ENCODE peak calls at places on chromosomes 16 and 17, in ten cellular contexts. One of them, this sample, is unnamed.

GRCh38 chr16:67541391-67542263 is 13.0 kb downstream of the RIPOR1 start:
- DNase-seq in pancreas: peak; percentile 65
- DNase-seq in AG09319: no peak
- DNase-seq in stomach: no peak
- DNase-seq in right atrium auricular region: no peak
- DNase-seq in right lobe of liver: peak; percentile 54
- DNase-seq in upper lobe of right lung: peak; percentile 61
- DNase-seq in AG04449: no peak
- DNase-seq in tibial nerve: no peak
- DNase-seq in WTC11: no peak
- DNase-seq in this sample: no peak

GRCh38 chr16:4404967-4405696 is 11.3 kb downstream of the CORO7 start:
- DNase-seq in AG04449: no peak
- DNase-seq in pancreas: no peak
- DNase-seq in right lobe of liver: no peak
- DNase-seq in upper lobe of right lung: no peak
- DNase-seq in stomach: no peak
- DNase-seq in WTC11: no peak
- DNase-seq in AG09319: no peak
- DNase-seq in right atrium auricular region: no peak
- DNase-seq in tibial nerve: no peak
- DNase-seq in this sample: no peak

GRCh38 chr16:4087990-4088577 is 28.2 kb downstream of the ADCY9 start:
- DNase-seq in stomach: no peak
- DNase-seq in WTC11: no peak
- DNase-seq in AG04449: no peak
- DNase-seq in upper lobe of right lung: no peak
- DNase-seq in pancreas: no peak
- DNase-seq in tibial nerve: no peak
- DNase-seq in right atrium auricular region: no peak
- DNase-seq in right lobe of liver: no peak
- DNase-seq in AG09319: no peak
- DNase-seq in this sample: peak; percentile 34

GRCh38 chr17:69356625-69357024 is 29.7 kb upstream of the ABCA5 start:
- DNase-seq in WTC11: no peak
- DNase-seq in tibial nerve: no peak
- DNase-seq in AG04449: no peak
- DNase-seq in pancreas: no peak
- DNase-seq in right lobe of liver: no peak
- DNase-seq in AG09319: no peak
- DNase-seq in right atrium auricular region: no peak
- DNase-seq in stomach: no peak
- DNase-seq in upper lobe of right lung: no peak
- DNase-seq in this sample: no peak

GRCh38 chr17:73311781-73312641 is at the start of gene CDC42EP4:
- DNase-seq in AG04449: no peak
- DNase-seq in right atrium auricular region: peak; percentile 97
- DNase-seq in pancreas: peak; percentile 98
- DNase-seq in upper lobe of right lung: peak; percentile 98
- DNase-seq in tibial nerve: peak; percentile 90
- DNase-seq in WTC11: peak; percentile 96
- DNase-seq in right lobe of liver: peak; percentile 98
- DNase-seq in stomach: peak; percentile 97
- DNase-seq in AG09319: peak; percentile 81
- DNase-seq in this sample: peak; percentile 97

GRCh38 chr16:85072947-85073346 is 39.3 kb downstream of the CIBAR2 start:
- DNase-seq in pancreas: no peak
- DNase-seq in stomach: no peak
- DNase-seq in AG04449: no peak
- DNase-seq in AG09319: peak; percentile 68
- DNase-seq in right lobe of liver: no peak
- DNase-seq in right atrium auricular region: peak; percentile 85
- DNase-seq in upper lobe of right lung: no peak
- DNase-seq in tibial nerve: no peak
- DNase-seq in WTC11: no peak
- DNase-seq in this sample: no peak

GRCh38 chr17:17824119-17824779 is 12.5 kb downstream of the SREBF1 start:
- DNase-seq in stomach: no peak
- DNase-seq in upper lobe of right lung: no peak
- DNase-seq in right atrium auricular region: no peak
- DNase-seq in WTC11: no peak
- DNase-seq in pancreas: no peak
- DNase-seq in tibial nerve: no peak
- DNase-seq in right lobe of liver: no peak
- DNase-seq in AG04449: no peak
- DNase-seq in AG09319: no peak
- DNase-seq in this sample: no peak

GRCh38 chr17:41553176-41553575 is 18.7 kb downstream of the KRT9 start:
- DNase-seq in right lobe of liver: no peak
- DNase-seq in WTC11: no peak
- DNase-seq in tibial nerve: no peak
- DNase-seq in right atrium auricular region: no peak
- DNase-seq in AG09319: no peak
- DNase-seq in pancreas: no peak
- DNase-seq in upper lobe of right lung: no peak
- DNase-seq in stomach: no peak
- DNase-seq in AG04449: no peak
- DNase-seq in this sample: no peak

GRCh38 chr16:2298621-2299020 is 30.7 kb upstream of the RNPS1 start:
- DNase-seq in pancreas: no peak
- DNase-seq in right lobe of liver: no peak
- DNase-seq in right atrium auricular region: no peak
- DNase-seq in WTC11: no peak
- DNase-seq in upper lobe of right lung: no peak
- DNase-seq in tibial nerve: no peak
- DNase-seq in AG04449: no peak
- DNase-seq in AG09319: no peak
- DNase-seq in stomach: no peak
- DNase-seq in this sample: no peak

GRCh38 chr16:2295056-2295798 is 27.3 kb upstream of the RNPS1 start:
- DNase-seq in AG09319: no peak
- DNase-seq in upper lobe of right lung: no peak
- DNase-seq in WTC11: no peak
- DNase-seq in stomach: no peak
- DNase-seq in right lobe of liver: no peak
- DNase-seq in tibial nerve: no peak
- DNase-seq in AG04449: no peak
- DNase-seq in right atrium auricular region: no peak
- DNase-seq in pancreas: no peak
- DNase-seq in this sample: no peak

GRCh38 chr16:2299121-2299914 is 31.4 kb upstream of the RNPS1 start:
- DNase-seq in right atrium auricular region: no peak
- DNase-seq in upper lobe of right lung: no peak
- DNase-seq in WTC11: no peak
- DNase-seq in AG04449: no peak
- DNase-seq in right lobe of liver: no peak
- DNase-seq in stomach: no peak
- DNase-seq in tibial nerve: no peak
- DNase-seq in pancreas: no peak
- DNase-seq in AG09319: no peak
- DNase-seq in this sample: no peak

GRCh38 chr16:2297506-2297860 is 29.6 kb upstream of the RNPS1 start:
- DNase-seq in stomach: no peak
- DNase-seq in right atrium auricular region: no peak
- DNase-seq in pancreas: no peak
- DNase-seq in tibial nerve: no peak
- DNase-seq in WTC11: no peak
- DNase-seq in upper lobe of right lung: peak; percentile 68
- DNase-seq in right lobe of liver: no peak
- DNase-seq in AG04449: no peak
- DNase-seq in AG09319: no peak
- DNase-seq in this sample: no peak

GRCh38 chr16:2296662-2297505 is 29.0 kb upstream of the RNPS1 start:
- DNase-seq in right atrium auricular region: no peak
- DNase-seq in stomach: peak; percentile 47
- DNase-seq in pancreas: no peak
- DNase-seq in upper lobe of right lung: peak; percentile 68
- DNase-seq in tibial nerve: no peak
- DNase-seq in right lobe of liver: no peak
- DNase-seq in AG04449: no peak
- DNase-seq in WTC11: peak; percentile 74
- DNase-seq in AG09319: no peak
- DNase-seq in this sample: no peak
- TF ChIP-seq CTCF in right atrium auricular region: no peak
- TF ChIP-seq CTCF in stomach: no peak
- TF ChIP-seq CTCF in pancreas: no peak
- TF ChIP-seq CTCF in upper lobe of right lung: peak; percentile 33
- TF ChIP-seq CTCF in tibial nerve: peak; percentile 11
- TF ChIP-seq CTCF in right lobe of liver: peak; percentile 45
- TF ChIP-seq CTCF in AG04449: peak; percentile 50
- TF ChIP-seq CTCF in WTC11: peak; percentile 29
- TF ChIP-seq CTCF in AG09319: peak; percentile 37
- TF ChIP-seq CTCF in this sample: peak; percentile 47

GRCh38 chr17:50511058-50511457 is 2.8 kb downstream of the MYCBPAP start:
- DNase-seq in right lobe of liver: no peak
- DNase-seq in pancreas: no peak
- DNase-seq in AG09319: no peak
- DNase-seq in stomach: no peak
- DNase-seq in WTC11: no peak
- DNase-seq in upper lobe of right lung: no peak
- DNase-seq in tibial nerve: no peak
- DNase-seq in AG04449: no peak
- DNase-seq in right atrium auricular region: no peak
- DNase-seq in this sample: no peak

GRCh38 chr17:50507871-50508572 is at the start of gene MYCBPAP:
- DNase-seq in pancreas: peak; percentile 77
- DNase-seq in AG09319: peak; percentile 52
- DNase-seq in WTC11: peak; percentile 87
- DNase-seq in AG04449: no peak
- DNase-seq in upper lobe of right lung: peak; percentile 89
- DNase-seq in right lobe of liver: peak; percentile 77
- DNase-seq in right atrium auricular region: peak; percentile 88
- DNase-seq in stomach: peak; percentile 87
- DNase-seq in tibial nerve: peak; percentile 68
- DNase-seq in this sample: peak; percentile 85

GRCh38 chr17:50505731-50506130 is 2.5 kb upstream of the MYCBPAP start:
- DNase-seq in stomach: no peak
- DNase-seq in upper lobe of right lung: no peak
- DNase-seq in right lobe of liver: no peak
- DNase-seq in right atrium auricular region: no peak
- DNase-seq in AG04449: no peak
- DNase-seq in AG09319: no peak
- DNase-seq in tibial nerve: no peak
- DNase-seq in pancreas: no peak
- DNase-seq in WTC11: no peak
- DNase-seq in this sample: no peak

GRCh38 chr17:50506298-50506697 is 1.9 kb upstream of the MYCBPAP start:
- DNase-seq in WTC11: no peak
- DNase-seq in AG04449: no peak
- DNase-seq in stomach: no peak
- DNase-seq in pancreas: no peak
- DNase-seq in AG09319: no peak
- DNase-seq in right atrium auricular region: no peak
- DNase-seq in right lobe of liver: no peak
- DNase-seq in tibial nerve: no peak
- DNase-seq in upper lobe of right lung: no peak
- DNase-seq in this sample: no peak

DNA sequence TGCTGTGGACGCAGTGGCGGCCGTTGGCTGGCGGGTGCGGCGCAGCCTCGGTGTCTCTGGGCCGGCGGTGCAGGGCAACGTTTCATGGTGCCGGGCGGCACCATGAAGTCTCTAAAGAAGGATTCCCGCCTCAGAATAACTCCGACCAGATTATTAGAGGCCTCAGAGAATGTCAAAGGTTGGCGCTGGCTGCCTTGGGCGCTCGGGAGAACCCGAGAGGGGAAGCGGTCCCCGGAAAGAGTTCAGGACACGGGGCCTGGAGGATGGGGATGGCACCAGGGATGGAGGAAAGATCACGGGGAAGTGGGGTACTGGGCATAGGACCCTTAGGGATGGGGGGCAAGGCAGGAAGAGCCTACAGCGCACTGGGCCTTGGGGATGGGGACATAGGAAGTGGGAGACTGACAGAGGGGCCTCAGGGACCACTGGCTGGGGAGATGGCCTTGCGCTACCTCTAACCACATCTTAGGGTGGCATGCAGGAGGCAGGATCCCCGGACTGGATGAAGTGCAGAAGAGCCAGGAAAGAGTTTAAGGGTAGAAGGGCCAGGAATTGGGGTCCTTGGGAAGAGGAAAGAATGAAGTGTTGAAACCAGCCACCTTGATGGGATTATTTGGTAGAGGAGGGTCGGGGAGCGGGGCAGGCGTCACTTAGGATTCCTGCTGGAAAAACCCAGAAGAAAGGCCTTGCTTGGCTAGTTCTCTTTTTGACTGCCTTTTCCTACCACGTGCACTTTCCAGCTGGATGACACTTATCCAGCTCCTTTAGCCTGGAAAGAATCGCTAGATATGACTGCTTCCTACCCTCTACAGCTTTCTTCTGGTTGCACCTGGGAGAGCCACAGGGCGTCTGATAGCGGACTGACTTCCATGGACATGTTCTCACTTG is 578 bp downstream of the MYCBPAP start:
- DNase-seq in tibial nerve: no peak
- DNase-seq in right lobe of liver: no peak
- DNase-seq in pancreas: peak; percentile 35
- DNase-seq in upper lobe of right lung: no peak
- DNase-seq in WTC11: no peak
- DNase-seq in right atrium auricular region: no peak
- DNase-seq in AG09319: no peak
- DNase-seq in stomach: no peak
- DNase-seq in AG04449: no peak
- DNase-seq in this sample: no peak
- TF ChIP-seq CTCF in tibial nerve: no peak
- TF ChIP-seq CTCF in right lobe of liver: no peak
- TF ChIP-seq CTCF in pancreas: no peak
- TF ChIP-seq CTCF in upper lobe of right lung: peak; percentile 27
- TF ChIP-seq CTCF in WTC11: no peak
- TF ChIP-seq CTCF in right atrium auricular region: no peak
- TF ChIP-seq CTCF in AG09319: no peak
- TF ChIP-seq CTCF in stomach: no peak
- TF ChIP-seq CTCF in AG04449: no peak
- TF ChIP-seq CTCF in this sample: no peak

GRCh38 chr17:8755590-8756255 is 2.6 kb downstream of the SPDYE4 start:
- DNase-seq in right lobe of liver: no peak
- DNase-seq in AG09319: no peak
- DNase-seq in tibial nerve: no peak
- DNase-seq in AG04449: no peak
- DNase-seq in WTC11: no peak
- DNase-seq in right atrium auricular region: peak; percentile 26
- DNase-seq in upper lobe of right lung: no peak
- DNase-seq in stomach: no peak
- DNase-seq in pancreas: no peak
- DNase-seq in this sample: no peak

GRCh38 chr17:8753136-8753975 is 5.0 kb downstream of the SPDYE4 start:
- DNase-seq in WTC11: no peak
- DNase-seq in right lobe of liver: no peak
- DNase-seq in right atrium auricular region: peak; percentile 32
- DNase-seq in pancreas: no peak
- DNase-seq in AG09319: no peak
- DNase-seq in AG04449: no peak
- DNase-seq in stomach: no peak
- DNase-seq in tibial nerve: no peak
- DNase-seq in upper lobe of right lung: no peak
- DNase-seq in this sample: no peak

GRCh38 chr17:8757189-8757588 is 1.2 kb downstream of the SPDYE4 start:
- DNase-seq in upper lobe of right lung: no peak
- DNase-seq in WTC11: no peak
- DNase-seq in right lobe of liver: no peak
- DNase-seq in stomach: no peak
- DNase-seq in AG09319: no peak
- DNase-seq in pancreas: no peak
- DNase-seq in tibial nerve: no peak
- DNase-seq in AG04449: no peak
- DNase-seq in right atrium auricular region: peak; percentile 44
- DNase-seq in this sample: no peak

GRCh38 chr17:8754890-8755289 is 3.5 kb downstream of the SPDYE4 start:
- DNase-seq in WTC11: no peak
- DNase-seq in right lobe of liver: no peak
- DNase-seq in stomach: no peak
- DNase-seq in AG09319: no peak
- DNase-seq in right atrium auricular region: peak; percentile 28
- DNase-seq in AG04449: no peak
- DNase-seq in pancreas: no peak
- DNase-seq in tibial nerve: no peak
- DNase-seq in upper lobe of right lung: no peak
- DNase-seq in this sample: no peak

GRCh38 chr17:8753976-8754440 is 4.3 kb downstream of the SPDYE4 start:
- DNase-seq in stomach: no peak
- DNase-seq in AG04449: no peak
- DNase-seq in tibial nerve: no peak
- DNase-seq in WTC11: no peak
- DNase-seq in right atrium auricular region: no peak
- DNase-seq in upper lobe of right lung: no peak
- DNase-seq in AG09319: no peak
- DNase-seq in right lobe of liver: no peak
- DNase-seq in pancreas: no peak
- DNase-seq in this sample: no peak
- TF ChIP-seq CTCF in stomach: no peak
- TF ChIP-seq CTCF in AG04449: peak; percentile 24
- TF ChIP-seq CTCF in tibial nerve: peak; percentile 10
- TF ChIP-seq CTCF in WTC11: no peak
- TF ChIP-seq CTCF in right atrium auricular region: no peak
- TF ChIP-seq CTCF in upper lobe of right lung: peak; percentile 32
- TF ChIP-seq CTCF in AG09319: peak; percentile 27
- TF ChIP-seq CTCF in right lobe of liver: peak; percentile 49
- TF ChIP-seq CTCF in pancreas: no peak
- TF ChIP-seq CTCF in this sample: peak; percentile 67

GRCh38 chr17:63984206-63984605 is 11.5 kb upstream of the SCN4A start:
- DNase-seq in AG09319: peak; percentile 41
- DNase-seq in right atrium auricular region: no peak
- DNase-seq in WTC11: no peak
- DNase-seq in tibial nerve: no peak
- DNase-seq in pancreas: no peak
- DNase-seq in stomach: no peak
- DNase-seq in AG04449: peak; percentile 12
- DNase-seq in upper lobe of right lung: no peak
- DNase-seq in right lobe of liver: no peak
- DNase-seq in this sample: no peak

GRCh38 chr17:63986842-63987615 is 11.1 kb upstream of the PRR29 start:
- DNase-seq in upper lobe of right lung: no peak
- DNase-seq in right lobe of liver: peak; percentile 49
- DNase-seq in AG09319: no peak
- DNase-seq in WTC11: no peak
- DNase-seq in pancreas: no peak
- DNase-seq in tibial nerve: no peak
- DNase-seq in stomach: no peak
- DNase-seq in AG04449: no peak
- DNase-seq in right atrium auricular region: no peak
- DNase-seq in this sample: no peak

GRCh38 chr17:63985387-63986140 is 12.6 kb upstream of the PRR29 start:
- DNase-seq in upper lobe of right lung: no peak
- DNase-seq in stomach: no peak
- DNase-seq in right atrium auricular region: no peak
- DNase-seq in tibial nerve: no peak
- DNase-seq in AG04449: no peak
- DNase-seq in AG09319: no peak
- DNase-seq in pancreas: no peak
- DNase-seq in right lobe of liver: no peak
- DNase-seq in WTC11: peak; percentile 48
- DNase-seq in this sample: no peak

GRCh38 chr17:63983326-63983725 is 10.6 kb upstream of the SCN4A start:
- DNase-seq in upper lobe of right lung: no peak
- DNase-seq in right lobe of liver: no peak
- DNase-seq in AG09319: no peak
- DNase-seq in pancreas: no peak
- DNase-seq in right atrium auricular region: no peak
- DNase-seq in stomach: no peak
- DNase-seq in AG04449: no peak
- DNase-seq in tibial nerve: no peak
- DNase-seq in WTC11: no peak
- DNase-seq in this sample: no peak

DNA sequence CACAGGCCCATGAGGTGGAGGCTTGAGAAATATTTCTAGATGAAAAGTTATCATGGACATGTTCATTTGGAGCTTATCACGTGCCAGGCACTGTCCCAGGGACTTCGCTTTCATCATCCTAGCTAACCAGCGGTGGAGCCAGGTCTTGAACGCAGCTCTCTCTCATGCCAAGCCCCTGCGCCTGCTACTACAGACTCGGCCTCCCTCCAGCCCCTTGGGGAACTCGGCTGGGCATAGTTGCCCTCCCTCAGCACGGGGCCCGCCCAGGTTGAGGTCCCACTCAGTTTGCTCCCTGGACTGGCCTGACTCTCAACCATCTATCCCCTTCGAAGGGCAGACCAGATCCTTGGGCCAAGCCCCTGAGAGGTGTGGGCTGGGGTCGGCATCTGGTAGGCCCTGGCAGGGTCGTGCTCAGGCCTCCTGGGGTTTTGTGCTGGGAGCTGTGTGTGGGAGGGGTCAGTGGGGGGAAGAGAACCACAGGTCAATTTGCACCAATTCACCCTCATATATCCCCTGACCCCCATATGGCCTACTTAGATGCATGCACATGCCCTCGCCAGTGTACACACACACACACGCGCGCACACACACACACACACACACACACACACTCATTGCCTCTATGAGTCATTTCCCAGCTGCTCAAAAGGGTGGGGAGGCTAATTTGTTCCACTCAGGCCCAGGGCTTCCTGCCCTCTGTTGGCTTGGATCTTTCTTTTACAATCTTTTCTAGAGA is 12.1 kb upstream of the SCN4A start:
- DNase-seq in WTC11: no peak
- DNase-seq in AG09319: peak; percentile 85
- DNase-seq in stomach: peak; percentile 30
- DNase-seq in tibial nerve: peak; percentile 74
- DNase-seq in right atrium auricular region: peak; percentile 81
- DNase-seq in pancreas: no peak
- DNase-seq in upper lobe of right lung: no peak
- DNase-seq in right lobe of liver: no peak
- DNase-seq in AG04449: peak; percentile 77
- DNase-seq in this sample: no peak
- TF ChIP-seq CTCF in WTC11: no peak
- TF ChIP-seq CTCF in AG09319: no peak
- TF ChIP-seq CTCF in stomach: no peak
- TF ChIP-seq CTCF in tibial nerve: no peak
- TF ChIP-seq CTCF in right atrium auricular region: no peak
- TF ChIP-seq CTCF in pancreas: no peak
- TF ChIP-seq CTCF in upper lobe of right lung: no peak
- TF ChIP-seq CTCF in right lobe of liver: no peak
- TF ChIP-seq CTCF in AG04449: no peak
- TF ChIP-seq CTCF in this sample: no peak

This sample was measured in type B pancreatic cell.